ENCODE peak calls at places on chromosomes 2 and 18, in four cellular contexts. Q is HepG2, W is K562, N is GM12878. I is an unnamed sample.

GRCh38 chr2:56288863-56289580 is 105.2 kb downstream of the CCDC85A start:
- DNase-seq in Q (no peak), W (no peak), N (no peak), I (no peak)

GRCh38 chr2:28226558-28226957 is 166.1 kb upstream of the FOSL2 start:
- DNase-seq in Q (no peak), W (no peak), N (no peak), I (no peak)

GRCh38 chr2:86671304-86671981 is 47.8 kb upstream of the RNF103 start:
- DNase-seq in Q (peak), W (no peak), N (no peak), I (no peak)

GRCh38 chr2:71971493-71971892 is 176.2 kb downstream of the CYP26B1 start:
- DNase-seq in Q (no peak), W (no peak), N (no peak), I (no peak)

GRCh38 chr2:107738268-107738667 is 88.4 kb upstream of the RGPD4 start:
- DNase-seq in Q (no peak), W (no peak), N (no peak), I (no peak)

GRCh38 chr2:18435425-18436037 is 124.9 kb downstream of the RDH14 start:
- DNase-seq in Q (peak), W (no peak), N (no peak), I (no peak)

GRCh38 chr18:25675123-25675850 is 323.3 kb upstream of the ZNF521 start:
- DNase-seq in Q (no peak), W (no peak), N (no peak), I (peak)

GRCh38 chr2:37338933-37339332 is 5.5 kb upstream of the QPCT start:
- DNase-seq in Q (no peak), W (no peak), N (no peak), I (no peak)

GRCh38 chr2:75053484-75054112 is 95.2 kb downstream of the POLE4 start:
- DNase-seq in Q (peak), W (peak), N (peak), I (peak)

GRCh38 chr18:46069524-46069923 is 2.5 kb downstream of the PSTPIP2 start:
- DNase-seq in Q (no peak), W (no peak), N (no peak), I (no peak)

GRCh38 chr2:133787207-133787606 is 218.9 kb upstream of the NCKAP5 start:
- DNase-seq in Q (no peak), W (no peak), N (no peak), I (no peak)

GRCh38 chr2:129318581-129319421 is 660.7 kb upstream of the RAB6C start:
- DNase-seq in Q (no peak), W (no peak), N (no peak), I (peak)

GRCh38 chr2:146587291-146587713 is 1257.5 kb upstream of the ACVR2A start:
- DNase-seq in Q (no peak), W (no peak), N (no peak), I (no peak)

GRCh38 chr2:149715005-149715592 is 127.5 kb upstream of the MMADHC start:
- DNase-seq in Q (peak), W (no peak), N (no peak), I (peak)

GRCh38 chr2:9310827-9311226 is 104.2 kb downstream of the ASAP2 start:
- DNase-seq in Q (no peak), W (no peak), N (no peak), I (no peak)

GRCh38 chr2:231567159-231567558 is 25.5 kb upstream of the TEX44 start:
- DNase-seq in Q (no peak), W (no peak), N (no peak), I (no peak)

GRCh38 chr2:240238201-240238600 is 97.7 kb upstream of the OTOS start:
- DNase-seq in Q (no peak), W (no peak), N (no peak), I (no peak)

GRCh38 chr2:40173276-40173675 is 278.6 kb downstream of the SLC8A1 start:
- DNase-seq in Q (no peak), W (no peak), N (no peak), I (no peak)

GRCh38 chr2:38610851-38611801 is 8.4 kb upstream of the HNRNPLL start:
- DNase-seq in Q (peak), W (no peak), N (peak), I (no peak)

GRCh38 chr2:219688560-219689445 is 61.4 kb downstream of the SLC4A3 start:
- DNase-seq in Q (peak), W (no peak), N (no peak), I (no peak)

GRCh38 chr2:234290671-234291070 is 206.2 kb downstream of the ARL4C start:
- DNase-seq in Q (no peak), W (no peak), N (peak), I (no peak)

GRCh38 chr18:74662622-74663021 is 65.0 kb downstream of the ZNF407 start:
- DNase-seq in Q (no peak), W (no peak), N (no peak), I (no peak)

GRCh38 chr18:23134780-23135678 is at the start of gene CABLES1:
- DNase-seq in Q (peak), W (peak), N (no peak), I (peak)

GRCh38 chr18:78890388-78890787 is 89.2 kb upstream of the SALL3 start:
- DNase-seq in Q (no peak), W (no peak), N (no peak), I (no peak)

GRCh38 chr2:64141711-64142405 is 2.4 kb downstream of the PELI1 start:
- DNase-seq in Q (no peak), W (no peak), N (no peak), I (no peak)

GRCh38 chr2:222878877-222879601 is 18.2 kb downstream of the ACSL3 start:
- DNase-seq in Q (peak), W (no peak), N (no peak), I (no peak)

GRCh38 chr2:37916512-37917082 is 8.5 kb upstream of the RMDN2 start:
- DNase-seq in Q (no peak), W (no peak), N (no peak), I (no peak)

GRCh38 chr18:9535430-9535972 is 60.2 kb downstream of the RALBP1 start:
- DNase-seq in Q (peak), W (no peak), N (no peak), I (no peak)

DNA sequence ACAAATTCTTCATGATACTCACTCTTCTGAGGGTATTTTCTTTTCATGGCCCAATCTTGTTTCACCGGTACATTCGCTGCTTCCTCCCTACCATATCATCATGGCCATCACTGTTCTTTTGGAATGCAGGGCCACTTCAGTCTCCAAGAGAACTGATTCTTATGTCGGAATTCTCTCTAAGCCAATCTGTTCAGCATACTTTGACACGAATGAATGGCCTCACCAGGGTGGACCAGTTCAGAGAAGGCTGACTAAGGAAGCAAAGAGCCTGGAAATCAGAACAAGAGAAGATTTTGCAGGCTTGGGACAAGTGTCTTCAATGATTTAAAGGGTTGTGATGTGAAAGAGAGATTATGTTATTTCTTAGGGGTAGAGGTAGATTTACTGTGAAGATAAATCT is 5.0 kb upstream of the EPB41L5 start:
- DNase-seq in Q (no peak), W (no peak), N (no peak), I (no peak)
- TF ChIP-seq ETV6 in Q (no peak), W (no peak), N (no peak), I (no peak)

GRCh38 chr2:102106133-102106556 is 36.4 kb upstream of the IL1R1 start:
- DNase-seq in Q (peak), W (no peak), N (no peak), I (no peak)
- TF ChIP-seq ETV6 in Q (no peak), W (no peak), N (no peak), I (no peak)

GRCh38 chr2:10322973-10323372 is 20.3 kb downstream of the HPCAL1 start:
- DNase-seq in Q (no peak), W (no peak), N (no peak), I (no peak)

GRCh38 chr2:10326707-10327594 is 24.2 kb downstream of the HPCAL1 start:
- DNase-seq in Q (peak), W (no peak), N (no peak), I (no peak)

GRCh38 chr2:10326151-10326616 is 23.5 kb downstream of the HPCAL1 start:
- DNase-seq in Q (no peak), W (no peak), N (no peak), I (no peak)

GRCh38 chr2:10323535-10323934 is 20.8 kb downstream of the HPCAL1 start:
- DNase-seq in Q (no peak), W (no peak), N (no peak), I (no peak)

DNA sequence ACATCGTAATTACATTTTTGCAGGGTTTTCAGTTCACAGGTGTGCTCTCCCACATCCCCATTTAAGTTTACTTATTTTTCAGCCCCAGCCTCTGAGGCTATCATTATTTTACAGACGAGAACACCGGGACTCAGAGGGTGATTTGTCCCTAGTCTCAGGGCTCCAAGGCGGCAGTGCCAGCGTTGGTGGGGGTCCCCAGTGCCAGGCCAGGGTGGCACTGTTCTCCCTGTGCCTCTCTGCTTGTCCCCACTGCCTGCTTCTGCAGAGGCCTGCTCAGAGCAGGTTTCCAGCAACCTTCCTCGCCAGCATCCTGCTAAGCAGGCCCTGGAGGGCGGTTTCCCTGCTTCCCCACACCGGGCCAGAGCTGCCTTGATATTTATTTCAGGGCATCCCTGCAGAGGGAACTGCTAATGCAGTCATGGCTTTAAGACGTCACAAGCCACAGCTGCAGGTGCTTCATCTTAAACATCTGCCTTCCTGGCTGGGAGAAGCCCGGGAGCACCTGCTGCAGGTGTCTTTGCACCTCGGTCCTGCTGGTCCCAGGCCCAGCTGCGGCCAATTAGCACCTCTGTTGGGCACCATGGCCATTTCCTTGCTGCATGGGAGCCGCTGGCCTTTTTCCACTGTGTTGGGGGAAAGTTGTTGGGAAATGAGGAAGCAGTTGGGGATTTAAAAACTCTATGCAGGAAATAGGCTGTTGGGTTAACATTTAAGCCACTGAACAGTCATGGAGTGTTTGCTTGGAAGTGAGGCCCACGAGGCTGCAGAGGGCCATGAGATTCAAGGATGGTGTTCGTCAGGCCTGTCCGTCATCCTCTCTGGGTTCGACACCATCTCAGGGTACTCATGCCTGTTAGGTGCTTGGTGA is 22.8 kb downstream of the HPCAL1 start:
- DNase-seq in Q (peak), W (no peak), N (no peak), I (no peak)
- TF ChIP-seq ETV6 in Q (peak), W (no peak), N (no peak), I (no peak)

GRCh38 chr2:172753610-172754009 is 18.0 kb downstream of the RAPGEF4 start:
- DNase-seq in Q (no peak), W (no peak), N (no peak), I (no peak)
- TF ChIP-seq ETV6 in Q (no peak), W (no peak), N (no peak), I (no peak)

GRCh38 chr2:164447660-164448059 is 173.6 kb downstream of the GRB14 start:
- DNase-seq in Q (no peak), W (no peak), N (no peak), I (no peak)
- TF ChIP-seq ETV6 in Q (no peak), W (no peak), N (no peak), I (no peak)

DNA sequence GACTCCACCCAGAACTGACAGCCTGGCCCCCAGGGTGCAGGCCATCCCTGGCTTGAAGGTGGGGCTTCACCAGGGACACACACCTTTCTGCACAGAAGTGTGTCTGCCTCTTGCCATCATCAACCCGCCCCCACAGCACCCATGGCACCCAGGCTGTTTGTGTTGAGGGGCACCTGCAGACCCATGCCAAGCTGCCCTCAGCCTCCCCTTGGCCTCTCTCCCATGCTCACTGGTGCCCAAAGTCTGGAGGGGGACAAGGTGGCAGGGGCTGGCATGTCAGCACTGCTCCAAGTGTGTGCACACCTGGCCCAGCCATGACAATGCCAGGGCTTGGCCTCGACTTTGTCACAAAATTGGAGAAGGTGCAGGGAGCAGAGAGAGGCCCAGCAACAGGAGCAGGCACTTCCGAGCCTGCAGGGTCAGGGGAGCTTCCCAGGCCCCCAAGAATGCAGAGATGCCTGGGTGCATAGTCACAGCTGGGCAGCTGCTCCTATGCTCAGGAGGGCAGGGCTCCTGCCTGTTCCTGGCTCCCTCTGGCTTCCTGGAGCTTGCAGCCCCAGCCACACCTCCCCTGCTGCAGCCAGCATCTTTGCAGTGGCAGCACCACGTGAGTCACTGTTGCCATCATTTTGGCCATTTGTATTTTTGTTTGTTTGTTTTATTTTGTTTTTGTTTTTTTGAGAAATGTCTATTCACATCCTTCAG is 280.6 kb upstream of the UBE2E3 start:
- DNase-seq in Q (no peak), W (no peak), N (no peak), I (peak)
- TF ChIP-seq ETV6 in Q (no peak), W (no peak), N (no peak), I (no peak)

DNA sequence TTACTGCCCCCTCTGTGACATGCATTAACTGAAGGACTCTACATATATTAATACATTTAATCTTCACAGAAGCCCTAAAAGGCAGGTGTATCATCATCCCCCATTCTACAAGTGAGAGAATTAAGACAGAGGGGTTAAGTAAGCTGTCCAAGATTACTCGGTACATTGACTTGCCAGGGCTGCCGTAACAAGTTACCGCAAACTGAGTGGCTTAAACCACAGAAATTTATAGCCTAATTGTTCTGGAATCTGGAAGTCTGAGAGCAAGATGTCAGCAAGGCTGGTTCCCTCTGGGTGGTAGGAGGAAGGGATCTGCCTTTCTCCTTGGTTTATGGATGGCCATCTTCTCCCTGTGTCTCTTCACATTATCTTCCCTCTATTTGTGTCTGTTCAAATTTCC is 605.5 kb downstream of the EPHA4 start:
- DNase-seq in Q (no peak), W (no peak), N (no peak), I (no peak)
- TF ChIP-seq ETV6 in Q (no peak), W (no peak), N (no peak), I (no peak)

I was measured in WTC11.